ENCODE peak calls at places on chromosomes 3 and 15, in eight cellular contexts. O is Peyer's patch, M is OCI-LY7, W is heart left ventricle, R is gastrocnemius medialis, V is cardiac muscle cell, N is HCT116, H is AG04450. K is an unnamed sample.

GRCh38 chr15:90286678-90287077 is 21.2 kb downstream of the NGRN start:
- DNase-seq in N (no peak), O (no peak), M (peak; percentile 59), H (no peak), V (peak; percentile 35), R (no peak), W (no peak), K (peak; percentile 44)

GRCh38 chr3:8755564-8756237 is 13.7 kb downstream of the OXTR start:
- DNase-seq in M (no peak), O (no peak), H (no peak), N (peak; percentile 37), W (no peak), R (no peak), V (no peak), K (no peak)

GRCh38 chr15:72722071-72722696 is 36.2 kb downstream of the BBS4 start:
- DNase-seq in O (peak; percentile 75), M (peak; percentile 69), W (peak; percentile 61), V (peak; percentile 81), R (peak; percentile 66), N (peak; percentile 55), H (peak; percentile 47), K (peak; percentile 37)

GRCh38 chr15:96750361-96750760 is 419.9 kb downstream of the NR2F2 start:
- DNase-seq in N (no peak), O (no peak), M (no peak), H (no peak), W (no peak), V (no peak), R (no peak), K (no peak)

GRCh38 chr3:78941587-78941986 is 826.2 kb downstream of the ROBO1 start:
- DNase-seq in M (no peak), H (peak; percentile 80), O (no peak), R (no peak), V (no peak), W (no peak), N (no peak), K (no peak)

GRCh38 chr15:92323480-92323879 is 70.2 kb upstream of the ST8SIA2 start:
- DNase-seq in R (no peak), V (no peak), H (no peak), O (no peak), N (no peak), M (no peak), W (no peak), K (no peak)

GRCh38 chr3:38114052-38114874 is 22.7 kb downstream of the ACAA1 start:
- DNase-seq in V (no peak), W (peak; percentile 48), H (no peak), M (no peak), N (no peak), R (no peak), O (peak; percentile 39), K (no peak)

GRCh38 chr15:85761635-85762034 is 33.1 kb downstream of the KLHL25 start:
- DNase-seq in R (no peak), O (no peak), M (no peak), H (peak; percentile 43), N (no peak), W (no peak), V (no peak), K (no peak)

GRCh38 chr15:36958611-36959010 is 141.7 kb downstream of the MEIS2 start:
- DNase-seq in M (no peak), V (no peak), O (no peak), H (no peak), N (no peak), R (no peak), W (no peak), K (no peak)

GRCh38 chr15:101480613-101481380 is 8.7 kb downstream of the PCSK6 start:
- DNase-seq in N (no peak), M (no peak), W (no peak), H (no peak), R (no peak), V (no peak), O (no peak), K (no peak)

GRCh38 chr3:184874709-184875644 is 63.0 kb downstream of the VPS8 start:
- DNase-seq in N (peak; percentile 8), V (peak; percentile 45), M (peak; percentile 45), H (no peak), O (no peak), R (no peak), W (no peak), K (no peak)

GRCh38 chr3:125151916-125152315 is 60.6 kb downstream of the SLC12A8 start:
- DNase-seq in H (no peak), R (no peak), M (no peak), O (no peak), V (no peak), W (no peak), N (no peak), K (no peak)

GRCh38 chr3:129503387-129504010 is 24.9 kb upstream of the RHO start:
- DNase-seq in V (no peak), W (peak; percentile 14), H (no peak), N (no peak), R (no peak), O (no peak), M (no peak), K (no peak)

GRCh38 chr3:66441124-66441523 is 59.7 kb downstream of the LRIG1 start:
- DNase-seq in V (no peak), N (no peak), M (no peak), O (no peak), W (no peak), H (no peak), R (no peak), K (no peak)

GRCh38 chr3:129673897-129674797 is 67.7 kb upstream of the PLXND1 start:
- DNase-seq in O (no peak), W (no peak), M (no peak), R (no peak), H (no peak), N (no peak), V (no peak), K (no peak)

GRCh38 chr15:47301481-47301880 is 415.8 kb upstream of the SEMA6D start:
- DNase-seq in W (no peak), H (no peak), R (peak; percentile 78), M (no peak), O (no peak), V (peak; percentile 39), N (no peak), K (no peak)

GRCh38 chr15:73965094-73965729 is 26.9 kb downstream of the STOML1 start:
- DNase-seq in W (no peak), H (no peak), M (peak; percentile 16), N (no peak), V (peak; percentile 48), O (peak; percentile 52), R (no peak), K (no peak)

GRCh38 chr3:13963137-13963886 is 83.4 kb upstream of the WNT7A start:
- DNase-seq in O (no peak), H (no peak), V (no peak), W (no peak), N (no peak), M (no peak), R (no peak), K (no peak)

GRCh38 chr3:85821130-85821756 is 862.5 kb downstream of the CADM2 start:
- DNase-seq in V (peak; percentile 62), M (peak; percentile 49), W (no peak), N (no peak), R (no peak), H (no peak), O (no peak), K (no peak)

DNA sequence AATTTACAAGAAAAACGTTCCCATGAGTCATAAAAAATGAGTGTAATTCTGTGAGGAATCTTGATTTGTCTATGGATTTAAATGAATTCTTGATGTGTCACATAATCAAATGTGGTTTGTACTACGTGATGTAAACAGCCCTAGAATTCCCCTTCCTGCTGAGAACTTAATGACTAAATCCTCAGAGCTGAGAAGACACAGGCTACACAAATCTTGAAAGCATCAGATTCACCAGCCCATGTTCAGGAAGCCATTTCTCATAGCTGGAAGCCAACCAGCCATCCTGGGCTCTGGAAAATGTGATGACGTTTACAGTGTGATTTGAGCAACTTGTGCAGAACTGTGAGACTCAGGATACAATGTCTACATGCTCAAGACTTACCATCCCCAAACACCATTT is 193.7 kb upstream of the MME start:
- DNase-seq in V (no peak), W (no peak), O (no peak), H (peak; percentile 99), N (no peak), R (no peak), M (no peak), K (no peak)
- H3K9me3 ChIP-seq in V (no peaks in the 10 kb centered on the region), W (peaks cover 7% of the 10 kb centered on the region), O (no peaks in the 10 kb centered on the region), H (peaks cover 9% of the 10 kb centered on the region), N (no peaks in the 10 kb centered on the region), R (no peaks in the 10 kb centered on the region), M (no peaks in the 10 kb centered on the region), K (no peaks in the 10 kb centered on the region)

DNA sequence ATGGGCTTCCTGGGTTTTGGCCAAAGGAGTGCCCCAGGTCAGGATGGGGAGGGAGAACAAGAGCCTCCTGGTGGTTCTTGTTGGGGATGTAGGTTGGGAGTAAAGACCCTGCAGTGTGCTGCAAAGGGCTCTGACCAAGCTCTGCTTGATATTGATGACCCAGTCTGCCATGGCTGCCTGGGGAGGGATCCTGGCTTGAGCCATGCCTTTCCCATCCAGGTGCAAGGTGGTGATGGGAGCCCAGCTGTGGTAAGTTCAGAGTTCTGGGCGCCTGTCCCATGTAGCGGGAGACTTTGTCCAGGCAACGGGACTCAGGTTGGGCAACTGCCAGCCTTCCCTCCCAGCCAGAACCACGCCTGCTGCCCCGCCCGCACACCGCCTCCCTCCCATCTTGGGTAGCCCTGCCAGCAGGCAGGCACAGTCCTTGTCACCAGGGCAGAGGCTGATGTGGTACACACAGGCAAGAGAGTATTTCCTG is 2.6 kb downstream of the GNAI2 start:
- DNase-seq in V (no peak), W (peak; percentile 91), R (peak; percentile 93), H (no peak), O (peak; percentile 96), M (no peak), N (no peak), K (no peak)
- TF ChIP-seq CTCF in V (no peak), W (no peak), R (no peak), H (no peak), O (no peak), M (no peak), N (no peak), K (no peak)

GRCh38 chr15:52804526-52805081 is 14.5 kb upstream of the ONECUT1 start:
- DNase-seq in N (no peak), R (no peak), W (no peak), H (no peak), O (no peak), M (no peak), V (no peak), K (no peak)

GRCh38 chr15:52802110-52802509 is 12.0 kb upstream of the ONECUT1 start:
- DNase-seq in M (no peak), R (no peak), W (no peak), H (no peak), N (no peak), O (no peak), V (no peak), K (no peak)

GRCh38 chr15:52805351-52806283 is 15.5 kb upstream of the ONECUT1 start:
- DNase-seq in N (no peak), M (no peak), H (no peak), R (no peak), V (no peak), O (no peak), W (no peak), K (no peak)

GRCh38 chr15:52801748-52802085 is 11.6 kb upstream of the ONECUT1 start:
- DNase-seq in H (no peak), M (no peak), V (no peak), O (no peak), R (no peak), W (no peak), N (no peak), K (no peak)

GRCh38 chr15:52803543-52804306 is 13.6 kb upstream of the ONECUT1 start:
- DNase-seq in O (no peak), H (no peak), N (no peak), M (no peak), V (no peak), W (no peak), R (no peak), K (no peak)
- H3K4me3 ChIP-seq in O (peak overlapping the region; percentile 13), H (no peak overlapping the region), N (no peak overlapping the region), M (no peak overlapping the region), V (peak overlapping the region; percentile 20), W (peak overlapping the region; percentile 15), R (peak overlapping the region; percentile 15), K (no peak overlapping the region)

GRCh38 chr15:79919090-79919748 is 22.4 kb upstream of the MTHFS start:
- DNase-seq in R (no peak), M (no peak), O (no peak), W (no peak), V (no peak), H (no peak), N (no peak), K (no peak)
- H3K9me3 ChIP-seq in R (no peaks in the 10 kb centered on the region), M (peaks cover 74% of the 10 kb centered on the region), O (peaks cover 27% of the 10 kb centered on the region), W (peaks cover 80% of the 10 kb centered on the region), V (no peaks in the 10 kb centered on the region), H (peaks cover 51% of the 10 kb centered on the region), N (peaks cover 41% of the 10 kb centered on the region), K (peaks cover 35% of the 10 kb centered on the region)

K was measured in CD8-positive, alpha-beta T cell.